ENCODE peak calls at places on chromosomes 6 and 20, in five cellular contexts. One of them, this sample, is unnamed.

GRCh38 chr20:31560900-31561598 is 44.0 kb upstream of the ID1 start:
- DNase-seq in HS-5: peak
- DNase-seq in nephron progenitor cell: no peak
- DNase-seq in ovary: no peak
- DNase-seq in hippocampal formation: no peak
- DNase-seq in this sample: no peak

GRCh38 chr6:129370268-129370916 is 339.6 kb downstream of the ARHGAP18 start:
- DNase-seq in HS-5: peak
- DNase-seq in nephron progenitor cell: peak
- DNase-seq in ovary: no peak
- DNase-seq in hippocampal formation: peak
- DNase-seq in this sample: peak

GRCh38 chr6:69719602-69720193 is 77.1 kb downstream of the LMBRD1 start:
- DNase-seq in HS-5: no peak
- DNase-seq in nephron progenitor cell: no peak
- DNase-seq in ovary: no peak
- DNase-seq in hippocampal formation: no peak
- DNase-seq in this sample: no peak

GRCh38 chr20:16395366-16395765 is 177.9 kb downstream of the KIF16B start:
- DNase-seq in HS-5: no peak
- DNase-seq in nephron progenitor cell: no peak
- DNase-seq in ovary: no peak
- DNase-seq in hippocampal formation: no peak
- DNase-seq in this sample: no peak

GRCh38 chr6:7047966-7048365 is 59.8 kb upstream of the RREB1 start:
- DNase-seq in HS-5: no peak
- DNase-seq in nephron progenitor cell: no peak
- DNase-seq in ovary: no peak
- DNase-seq in hippocampal formation: no peak
- DNase-seq in this sample: no peak

GRCh38 chr6:109336221-109336955 is 45.9 kb downstream of the CD164 start:
- DNase-seq in HS-5: no peak
- DNase-seq in nephron progenitor cell: no peak
- DNase-seq in ovary: no peak
- DNase-seq in hippocampal formation: no peak
- DNase-seq in this sample: no peak

GRCh38 chr6:56860466-56860865 is 94.4 kb upstream of the BEND6 start:
- DNase-seq in HS-5: no peak
- DNase-seq in nephron progenitor cell: no peak
- DNase-seq in ovary: no peak
- DNase-seq in hippocampal formation: no peak
- DNase-seq in this sample: no peak

GRCh38 chr6:140043762-140044378 is 669.4 kb upstream of the CITED2 start:
- DNase-seq in HS-5: peak
- DNase-seq in nephron progenitor cell: no peak
- DNase-seq in ovary: no peak
- DNase-seq in hippocampal formation: no peak
- DNase-seq in this sample: no peak

GRCh38 chr20:62508641-62509051 is 32.9 kb upstream of the GATA5 start:
- DNase-seq in HS-5: no peak
- DNase-seq in nephron progenitor cell: no peak
- DNase-seq in ovary: no peak
- DNase-seq in hippocampal formation: no peak
- DNase-seq in this sample: no peak

GRCh38 chr20:20409326-20409725 is 41.4 kb downstream of the INSM1 start:
- DNase-seq in HS-5: no peak
- DNase-seq in nephron progenitor cell: no peak
- DNase-seq in ovary: no peak
- DNase-seq in hippocampal formation: no peak
- DNase-seq in this sample: no peak

GRCh38 chr20:63980317-63980805 is 571 bp upstream of the PRPF6 start:
- DNase-seq in HS-5: no peak
- DNase-seq in nephron progenitor cell: no peak
- DNase-seq in ovary: no peak
- DNase-seq in hippocampal formation: no peak
- DNase-seq in this sample: no peak

GRCh38 chr6:127300411-127300810 is 33.7 kb downstream of the RNF146 start:
- DNase-seq in HS-5: peak
- DNase-seq in nephron progenitor cell: no peak
- DNase-seq in ovary: no peak
- DNase-seq in hippocampal formation: no peak
- DNase-seq in this sample: no peak

GRCh38 chr6:77440206-77440976 is 22.9 kb downstream of the HTR1B start:
- DNase-seq in HS-5: no peak
- DNase-seq in nephron progenitor cell: no peak
- DNase-seq in ovary: no peak
- DNase-seq in hippocampal formation: no peak
- DNase-seq in this sample: no peak

GRCh38 chr6:152232494-152233151 is 404.5 kb downstream of the SYNE1 start:
- DNase-seq in HS-5: no peak
- DNase-seq in nephron progenitor cell: no peak
- DNase-seq in ovary: no peak
- DNase-seq in hippocampal formation: no peak
- DNase-seq in this sample: peak

GRCh38 chr6:104095661-104096416 is 763.9 kb downstream of the HACE1 start:
- DNase-seq in HS-5: no peak
- DNase-seq in nephron progenitor cell: no peak
- DNase-seq in ovary: no peak
- DNase-seq in hippocampal formation: no peak
- DNase-seq in this sample: no peak

GRCh38 chr6:106446983-106447382 is 86.5 kb downstream of the CRYBG1 start:
- DNase-seq in HS-5: no peak
- DNase-seq in nephron progenitor cell: no peak
- DNase-seq in ovary: no peak
- DNase-seq in hippocampal formation: no peak
- DNase-seq in this sample: no peak

GRCh38 chr20:4513720-4514119 is 208.0 kb upstream of the PRND start:
- DNase-seq in HS-5: peak
- DNase-seq in nephron progenitor cell: no peak
- DNase-seq in ovary: no peak
- DNase-seq in hippocampal formation: no peak
- DNase-seq in this sample: no peak

GRCh38 chr20:43194187-43194586 is 4.5 kb upstream of the PTPRT start:
- DNase-seq in HS-5: no peak
- DNase-seq in nephron progenitor cell: no peak
- DNase-seq in ovary: no peak
- DNase-seq in hippocampal formation: no peak
- DNase-seq in this sample: no peak

GRCh38 chr6:116108836-116109235 is 8.2 kb downstream of the NT5DC1 start:
- DNase-seq in HS-5: no peak
- DNase-seq in nephron progenitor cell: no peak
- DNase-seq in ovary: no peak
- DNase-seq in hippocampal formation: no peak
- DNase-seq in this sample: no peak

GRCh38 chr6:133040025-133040838 is 200.9 kb upstream of the EYA4 start:
- DNase-seq in HS-5: peak
- DNase-seq in nephron progenitor cell: no peak
- DNase-seq in ovary: no peak
- DNase-seq in hippocampal formation: no peak
- DNase-seq in this sample: no peak

GRCh38 chr6:164275773-164276172 is 861.3 kb downstream of the QKI start:
- DNase-seq in HS-5: no peak
- DNase-seq in nephron progenitor cell: no peak
- DNase-seq in ovary: no peak
- DNase-seq in hippocampal formation: no peak
- DNase-seq in this sample: no peak

GRCh38 chr20:49348563-49348962 is 70.7 kb upstream of the ZNFX1 start:
- DNase-seq in HS-5: no peak
- DNase-seq in nephron progenitor cell: no peak
- DNase-seq in ovary: no peak
- DNase-seq in hippocampal formation: no peak
- DNase-seq in this sample: no peak

This sample was measured in left ventricle myocardium superior.